ENCODE peak calls at places on chromosomes 12 and 14, in five cellular contexts. B, E, G, K and H are unnamed samples.

GRCh38 chr12:131209082-131210070 is 255.7 kb downstream of the ADGRD1 start:
- DNase-seq in K (no peak), E (peak), B (no peak), G (peak), H (no peak)

GRCh38 chr12:40222247-40222646 is 2.5 kb upstream of the LRRK2 start:
- DNase-seq in K (no peak), E (no peak), G (no peak), B (no peak), H (no peak)

GRCh38 chr12:128806573-128806972 is 17.2 kb downstream of the SLC15A4 start:
- DNase-seq in E (no peak), G (no peak), K (no peak), B (no peak), H (no peak)

GRCh38 chr14:101242442-101243385 is 318.6 kb upstream of the DIO3 start:
- DNase-seq in B (no peak), K (no peak), E (peak), G (no peak), H (no peak)

GRCh38 chr14:85688024-85688423 is 158.1 kb downstream of the FLRT2 start:
- DNase-seq in B (no peak), E (no peak), G (no peak), K (no peak), H (no peak)

GRCh38 chr14:101198398-101199027 is 295.0 kb upstream of the RTL1 start:
- DNase-seq in B (no peak), E (peak), G (no peak), K (no peak), H (no peak)

GRCh38 chr14:45247427-45247826 is 5.6 kb downstream of the MIS18BP1 start:
- DNase-seq in K (no peak), E (no peak), G (no peak), B (no peak), H (no peak)

GRCh38 chr12:113392988-113393579 is 10.6 kb downstream of the SDS start:
- DNase-seq in E (no peak), G (no peak), B (no peak), K (no peak), H (no peak)

GRCh38 chr12:26403601-26404000 is 208.2 kb downstream of the SSPN start:
- DNase-seq in E (no peak), G (no peak), K (no peak), B (no peak), H (no peak)

GRCh38 chr14:98130691-98131090 is 1141.3 kb downstream of the BCL11B start:
- DNase-seq in B (no peak), K (no peak), E (no peak), G (no peak), H (no peak)

GRCh38 chr14:78863143-78863542 is 693.0 kb downstream of the NRXN3 start:
- DNase-seq in B (no peak), G (no peak), K (no peak), E (no peak), H (no peak)

GRCh38 chr12:77401480-77402105 is 336.2 kb upstream of the E2F7 start:
- DNase-seq in K (no peak), B (no peak), E (no peak), G (no peak), H (no peak)